ENCODE peak calls at places on chromosome 2, in seven cellular contexts. U, S, Y, E, H, K and D are unnamed samples. For H3K27me3, the result is how much of the 10 kb centered on the place peaks cover.

GRCh38 chr2:97910403-97911209 is 85.1 kb downstream of the TMEM131 start:
- DNase-seq in Y (no peak), H (no peak), S (no peak), E (no peak), K (no peak), U (no peak), D (no peak)

GRCh38 chr2:46666044-46666662 is 186.8 kb downstream of the TMEM247 start:
- DNase-seq in S (no peak), U (no peak), E (no peak), H (no peak), Y (no peak), K (no peak), D (no peak)

GRCh38 chr2:46167406-46167805 is 129.8 kb upstream of the EPAS1 start:
- DNase-seq in U (no peak), H (no peak), K (no peak), E (no peak), Y (no peak), S (no peak), D (no peak)

GRCh38 chr2:204135752-204136151 is 199.2 kb downstream of the ICOS start:
- DNase-seq in U (no peak), S (no peak), E (no peak), K (no peak), H (no peak), Y (no peak), D (no peak)

GRCh38 chr2:57720728-57721627 is 325.6 kb upstream of the VRK2 start:
- DNase-seq in Y (peak), H (peak), S (peak), E (peak), U (no peak), K (peak), D (peak)

GRCh38 chr2:120305296-120305695 is 40.6 kb upstream of the INHBB start:
- DNase-seq in H (no peak), S (peak), U (no peak), Y (no peak), E (no peak), K (peak), D (no peak)

GRCh38 chr2:149221898-149222297 is 108.5 kb upstream of the LYPD6 start:
- DNase-seq in Y (no peak), U (no peak), E (no peak), H (no peak), S (no peak), K (no peak), D (no peak)

GRCh38 chr2:190379249-190379964 is 28.7 kb upstream of the MFSD6 start:
- DNase-seq in E (peak), H (no peak), K (no peak), S (no peak), Y (no peak), U (no peak), D (no peak)

GRCh38 chr2:119794237-119794636 is 34.5 kb downstream of the PTPN4 start:
- DNase-seq in U (no peak), H (no peak), E (no peak), S (no peak), K (peak), Y (no peak), D (no peak)

GRCh38 chr2:116319935-116320334 is 1494.6 kb upstream of the DDX18 start:
- DNase-seq in S (no peak), H (no peak), K (peak), U (no peak), E (no peak), Y (no peak), D (no peak)

GRCh38 chr2:134365356-134365755 is 111.5 kb downstream of the MGAT5 start:
- DNase-seq in H (no peak), U (no peak), S (peak), K (peak), E (no peak), Y (no peak), D (no peak)

GRCh38 chr2:97714950-97715652 is 1.7 kb downstream of the ZAP70 start:
- DNase-seq in S (no peak), E (no peak), K (peak), U (no peak), H (no peak), Y (no peak), D (no peak)

GRCh38 chr2:131115752-131116151 is 10.6 kb downstream of the PLEKHB2 start:
- DNase-seq in K (no peak), E (no peak), Y (no peak), U (no peak), H (no peak), S (no peak), D (no peak)

GRCh38 chr2:128091691-128092050 is 671 bp downstream of the UGGT1 start:
- DNase-seq in Y (no peak), K (no peak), S (peak), E (peak), H (no peak), U (no peak), D (no peak)

GRCh38 chr2:170824526-170825015 is 7.9 kb downstream of the GAD1 start:
- DNase-seq in U (no peak), H (no peak), K (no peak), S (no peak), Y (no peak), E (no peak), D (no peak)
- H3K27me3 ChIP-seq in U (under half), H (under half), K (under half), S (under half), Y (under half), E (half or more), D (under half)

GRCh38 chr2:2507471-2507997 is 176.5 kb upstream of the MYT1L start:
- DNase-seq in E (no peak), H (no peak), Y (no peak), K (no peak), S (no peak), U (peak), D (no peak)
- H3K4me3 ChIP-seq in E (no peak), H (no peak), Y (no peak), K (no peak), S (no peak), U (no peak), D (no peak)

GRCh38 chr2:68722712-68723111 is 11.9 kb upstream of the ARHGAP25 start:
- DNase-seq in S (no peak), K (peak), U (no peak), Y (no peak), H (no peak), E (no peak), D (no peak)
- TF ChIP-seq CTCF in S (peak), K (peak), U (no peak), Y (no peak), H (no peak), E (no peak), D (peak)

GRCh38 chr2:219552382-219553167 is 8.7 kb downstream of the TMEM198 start:
- DNase-seq in Y (no peak), E (peak), S (peak), H (peak), U (peak), K (peak), D (peak)
- H3K27me3 ChIP-seq in Y (under half), E (under half), S (under half), H (under half), U (under half), K (under half), D (under half)

DNA sequence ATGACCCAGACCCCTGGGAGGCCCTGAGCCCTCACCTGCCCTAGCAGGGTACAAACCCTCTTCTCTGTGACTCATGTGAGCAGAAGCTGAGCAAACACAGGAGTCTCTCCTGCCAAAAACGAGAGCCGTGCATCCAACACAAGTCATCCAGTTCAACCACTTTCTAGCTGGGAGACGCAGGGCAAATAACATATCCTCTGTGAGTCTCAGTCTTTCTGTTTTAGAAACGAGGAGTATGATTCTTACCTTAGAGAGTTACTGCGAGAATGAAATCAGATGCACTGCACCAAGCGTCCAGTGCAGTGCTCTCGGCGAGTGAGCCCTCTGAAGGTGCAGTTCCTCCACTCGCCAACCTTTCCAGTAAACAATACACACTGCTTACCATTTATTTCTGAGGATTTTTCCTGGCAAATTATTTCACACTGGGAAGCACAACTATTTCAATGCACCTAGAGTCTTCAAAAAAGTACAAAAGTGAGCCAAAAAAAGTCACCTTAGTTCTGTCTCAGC is 331.8 kb upstream of the MYT1L start:
- DNase-seq in U (no peak), Y (no peak), H (no peak), S (no peak), K (no peak), E (no peak), D (no peak)
- H3K4me3 ChIP-seq in U (no peak), Y (no peak), H (no peak), S (no peak), K (no peak), E (no peak), D (no peak)

DNA sequence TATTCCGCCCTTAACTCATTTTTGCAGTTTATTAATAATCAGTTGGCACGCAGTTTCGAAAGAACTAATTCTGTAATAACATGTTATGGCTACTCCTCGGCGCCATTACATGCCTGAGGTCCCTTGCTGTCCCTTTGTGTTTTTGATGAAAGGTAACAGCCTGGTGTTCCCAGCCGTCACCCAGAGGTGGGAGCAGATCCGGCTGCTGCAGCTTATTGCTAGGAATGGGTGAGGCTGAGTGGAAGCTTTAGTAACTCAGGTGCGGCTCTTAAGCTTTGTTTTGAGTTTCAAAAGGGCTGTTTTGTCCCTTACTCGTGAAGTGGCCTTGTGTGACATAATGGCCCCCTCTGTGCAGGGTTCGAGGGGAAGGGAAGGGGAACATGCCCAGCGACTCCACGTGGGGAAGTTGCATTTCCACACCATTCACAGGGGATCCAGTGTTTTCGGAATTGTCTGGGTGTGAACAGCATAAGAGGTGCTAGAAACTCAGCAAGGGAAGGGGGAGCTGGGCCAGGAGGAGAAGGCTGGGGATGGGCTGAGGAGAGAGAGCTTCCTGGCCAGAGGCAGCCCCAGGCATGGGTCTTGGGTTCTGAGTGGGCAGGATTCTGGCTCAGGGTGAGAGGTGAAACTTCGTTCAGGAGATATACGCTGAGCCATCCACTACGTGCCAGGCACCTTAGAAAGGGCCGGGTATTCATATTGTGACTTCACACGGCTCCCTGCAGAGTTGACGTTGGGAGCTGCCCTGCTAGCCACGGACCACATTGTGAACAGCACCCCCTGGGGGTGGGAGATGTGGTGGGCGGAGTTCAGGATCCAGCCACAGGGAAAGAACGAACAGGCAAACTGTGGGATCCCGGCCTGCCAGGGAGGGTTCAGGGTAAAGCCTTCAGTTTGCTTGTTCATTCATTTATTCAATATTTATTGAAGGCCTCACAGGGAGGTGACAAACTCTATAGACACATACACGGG is 84.4 kb downstream of the TGOLN2 start:
- DNase-seq in S (no peak), K (peak), H (no peak), E (no peak), U (no peak), Y (no peak), D (no peak)
- TF ChIP-seq CTCF in S (peak), K (peak), H (no peak), E (peak), U (no peak), Y (peak), D (peak)

GRCh38 chr2:26850002-26850431 is 2.1 kb downstream of the DPYSL5 start:
- DNase-seq in E (no peak), U (no peak), H (no peak), S (no peak), Y (no peak), K (peak), D (no peak)

GRCh38 chr2:26855516-26855915 is 7.6 kb downstream of the DPYSL5 start:
- DNase-seq in H (no peak), K (no peak), Y (no peak), U (no peak), E (no peak), S (no peak), D (no peak)

GRCh38 chr2:26850565-26850964 is 2.6 kb downstream of the DPYSL5 start:
- DNase-seq in K (no peak), U (no peak), H (no peak), E (no peak), Y (no peak), S (no peak), D (no peak)

GRCh38 chr2:26852405-26853348 is 4.7 kb downstream of the DPYSL5 start:
- DNase-seq in U (no peak), E (no peak), Y (no peak), H (no peak), S (no peak), K (no peak), D (no peak)

GRCh38 chr2:26854283-26854827 is 6.4 kb downstream of the DPYSL5 start:
- DNase-seq in K (no peak), U (no peak), H (no peak), S (no peak), E (no peak), Y (no peak), D (no peak)
- H3K27me3 ChIP-seq in K (under half), U (under half), H (under half), S (under half), E (half or more), Y (under half), D (under half)

GRCh38 chr2:240569998-240570530 is 1.8 kb downstream of the RNPEPL1 start:
- DNase-seq in E (no peak), K (no peak), H (no peak), Y (no peak), U (no peak), S (no peak), D (no peak)

GRCh38 chr2:240567872-240568677 is at the start of gene RNPEPL1:
- DNase-seq in U (no peak), Y (no peak), H (peak), E (no peak), K (peak), S (peak), D (peak)

GRCh38 chr2:240568678-240569522 is 616 bp downstream of the RNPEPL1 start:
- DNase-seq in K (peak), Y (no peak), H (peak), S (peak), E (peak), U (no peak), D (peak)

GRCh38 chr2:240570531-240571313 is 2.4 kb downstream of the RNPEPL1 start:
- DNase-seq in H (no peak), U (no peak), S (no peak), Y (no peak), K (no peak), E (no peak), D (no peak)

GRCh38 chr2:240569523-240569997 is 1.3 kb downstream of the RNPEPL1 start:
- DNase-seq in S (no peak), E (no peak), K (no peak), Y (no peak), U (no peak), H (no peak), D (no peak)
- H3K4me3 ChIP-seq in S (peak), E (peak), K (peak), Y (peak), U (peak), H (peak), D (peak)

GRCh38 chr2:241702405-241703127 is 727 bp downstream of the ING5 start:
- DNase-seq in Y (peak), U (peak), H (peak), K (peak), S (peak), E (peak), D (peak)
- TF ChIP-seq CTCF in Y (peak), U (peak), H (peak), K (peak), S (peak), E (no peak), D (peak)

DNA sequence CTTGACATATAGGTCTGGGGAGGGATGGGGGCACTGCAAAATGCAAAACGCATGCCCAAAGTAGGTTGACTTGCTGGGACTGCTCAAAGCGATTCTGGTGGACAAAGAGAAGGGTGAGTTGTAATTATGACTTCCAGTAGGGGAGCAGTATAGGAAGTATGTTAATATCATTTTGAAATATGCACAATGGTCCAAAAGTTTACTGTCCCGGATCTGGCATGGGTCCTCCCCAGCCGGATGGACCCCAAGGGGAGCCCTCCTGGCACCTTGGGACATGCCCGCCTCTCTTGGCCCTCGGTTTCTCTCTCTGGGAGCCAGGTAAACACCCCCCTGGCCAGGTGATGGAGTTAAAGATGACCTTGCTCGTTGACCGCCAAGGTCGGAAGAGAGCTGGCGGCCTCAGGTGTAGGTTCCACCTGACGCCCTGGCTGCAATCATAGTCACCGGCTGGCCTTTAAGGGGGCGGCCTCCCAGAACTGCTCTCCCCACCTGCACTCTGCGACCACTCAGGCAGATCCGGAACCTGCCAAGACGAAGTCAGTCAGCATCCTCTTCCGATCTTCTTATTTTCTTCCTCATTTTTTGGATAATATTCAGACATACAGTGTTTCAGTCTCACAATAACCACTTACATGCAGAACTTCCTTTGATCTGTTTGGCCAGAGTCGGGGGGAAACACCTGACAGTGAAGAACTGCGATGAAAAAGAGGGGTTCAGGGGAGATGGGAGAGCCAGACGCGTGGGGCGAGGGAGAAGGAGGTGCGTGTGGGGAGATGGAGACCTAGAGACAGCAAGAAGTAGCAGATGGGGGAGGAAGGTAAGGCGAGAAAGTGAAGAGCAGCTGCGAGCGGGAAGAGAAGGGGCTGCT is 148.3 kb downstream of the MEIS1 start:
- DNase-seq in H (no peak), Y (no peak), K (peak), S (no peak), U (no peak), E (peak), D (no peak)
- H3K27me3 ChIP-seq in H (under half), Y (under half), K (half or more), S (under half), U (under half), E (under half), D (under half)